ENCODE peak calls at places on chromosomes 5 and 9, in five cellular contexts. M is DMS53; S is left colon; H is activated T-cell treated with anti-CD3 and anti-CD28 coated beads, Interleukin-2, amount 50 U/mL, for 72 hours; D is GM12891. C is an unnamed sample.
A peak's percentile ranks its signal among the peaks of the same experiment; 100 is the strongest.

GRCh38 chr9:132584616-132585560 is 2.5 kb downstream of the BARHL1 start:
- DNase-seq in M (peak; percentile 39), S (no peak), H (no peak), D (no peak), C (no peak)

GRCh38 chr5:109921735-109922395 is 232.1 kb downstream of the MAN2A1 start:
- DNase-seq in M (peak; percentile 33), S (no peak), H (peak; percentile 59), D (no peak), C (no peak)

GRCh38 chr5:14879393-14879792 is 7.8 kb upstream of the ANKH start:
- DNase-seq in M (no peak), S (no peak), H (no peak), D (no peak), C (no peak)

GRCh38 chr9:134846187-134846586 is 34.4 kb upstream of the FCN2 start:
- DNase-seq in M (no peak), S (no peak), H (no peak), D (no peak), C (no peak)

GRCh38 chr5:179143446-179143845 is 83.3 kb downstream of the ZNF354C start:
- DNase-seq in M (no peak), S (no peak), H (no peak), D (no peak), C (peak; percentile 8)

GRCh38 chr5:148237795-148238194 is 530 bp upstream of the MARCOL start:
- DNase-seq in M (no peak), S (no peak), H (no peak), D (no peak), C (no peak)

GRCh38 chr5:62256161-62257017 is 49.6 kb upstream of the KIF2A start:
- DNase-seq in M (peak; percentile 82), S (no peak), H (no peak), D (no peak), C (no peak)

GRCh38 chr9:132408521-132408920 is 1.5 kb upstream of the CFAP77 start:
- DNase-seq in M (no peak), S (no peak), H (no peak), D (no peak), C (no peak)

GRCh38 chr9:120474579-120475243 is 105.3 kb downstream of the CDK5RAP2 start:
- DNase-seq in M (no peak), S (no peak), H (no peak), D (no peak), C (no peak)

GRCh38 chr5:55900068-55900467 is 48.9 kb downstream of the IL31RA start:
- DNase-seq in M (no peak), S (no peak), H (no peak), D (no peak), C (no peak)

GRCh38 chr5:33792559-33792958 is 99.2 kb downstream of the ADAMTS12 start:
- DNase-seq in M (no peak), S (no peak), H (no peak), D (no peak), C (no peak)

GRCh38 chr5:33088176-33088575 is 352.6 kb upstream of the TARS1 start:
- DNase-seq in M (no peak), S (no peak), H (no peak), D (no peak), C (no peak)

GRCh38 chr5:141488591-141489478 is at the start of gene PCDHGC5:
- DNase-seq in M (no peak), S (no peak), H (no peak), D (no peak), C (no peak)

GRCh38 chr9:12403721-12404120 is 289.5 kb upstream of the TYRP1 start:
- DNase-seq in M (no peak), S (no peak), H (no peak), D (no peak), C (no peak)

GRCh38 chr5:143187495-143187894 is 216.0 kb downstream of the NR3C1 start:
- DNase-seq in M (no peak), S (no peak), H (no peak), D (no peak), C (no peak)

GRCh38 chr5:36734422-36734821 is 128.0 kb downstream of the SLC1A3 start:
- DNase-seq in M (peak; percentile 54), S (no peak), H (no peak), D (no peak), C (peak; percentile 10)

GRCh38 chr9:6641561-6641960 is 4.0 kb downstream of the GLDC start:
- DNase-seq in M (no peak), S (no peak), H (no peak), D (no peak), C (no peak)

GRCh38 chr9:2281031-2281802 is 266.1 kb downstream of the SMARCA2 start:
- DNase-seq in M (no peak), S (no peak), H (no peak), D (no peak), C (peak; percentile 24)

GRCh38 chr9:134783699-134784039 is 96.9 kb upstream of the FCN2 start:
- DNase-seq in M (no peak), S (no peak), H (no peak), D (no peak), C (no peak)

C was measured in non-pigmented ciliary epithelial cell.